ENCODE peak calls at places on chromosomes 13 and 19, in nine cellular contexts. Y is effector memory CD4-positive, alpha-beta T cell; W is upper lobe of left lung; V is CD4-positive, alpha-beta memory T cell; T is heart left ventricle; X is HAP-1; S is IMR-90; R is endodermal cell; D is tibial artery. Z is an unnamed sample. For H3K9me3, the result is how much of the 10 kb centered on the place peaks cover.

GRCh38 chr13:110680852-110681251 is 25.1 kb downstream of the CARS2 start:
- DNase-seq in Y (no peak), W (no peak), V (peak), T (no peak), X (peak), S (no peak), R (peak), D (no peak), Z (no peak)

GRCh38 chr19:3207466-3208242 is 16.8 kb upstream of the CELF5 start:
- DNase-seq in Y (no peak), W (peak), V (no peak), T (no peak), X (no peak), S (no peak), R (peak), D (no peak), Z (no peak)

GRCh38 chr13:44050450-44051063 is 170.9 kb downstream of the LACC1 start:
- DNase-seq in Y (no peak), W (no peak), V (peak), T (no peak), X (peak), S (peak), R (no peak), D (no peak), Z (peak)

GRCh38 chr13:38905861-38906260 is 84.8 kb downstream of the STOML3 start:
- DNase-seq in Y (no peak), W (no peak), V (no peak), T (no peak), X (no peak), S (no peak), R (no peak), D (no peak), Z (no peak)

GRCh38 chr19:10762656-10763055 is 44.8 kb downstream of the DNM2 start:
- DNase-seq in Y (peak), W (no peak), V (peak), T (peak), X (no peak), S (no peak), R (no peak), D (no peak), Z (no peak)

GRCh38 chr19:48777720-48778119 is 22.4 kb downstream of the FGF21 start:
- DNase-seq in Y (no peak), W (no peak), V (no peak), T (no peak), X (no peak), S (no peak), R (no peak), D (no peak), Z (no peak)

GRCh38 chr19:703651-704446 is 4.9 kb upstream of the PALM start:
- DNase-seq in Y (peak), W (peak), V (peak), T (peak), X (peak), S (peak), R (peak), D (peak), Z (peak)

GRCh38 chr19:45771331-45771933 is 2.4 kb upstream of the SIX5 start:
- DNase-seq in Y (no peak), W (peak), V (no peak), T (no peak), X (no peak), S (no peak), R (peak), D (no peak), Z (peak)

GRCh38 chr19:46412983-46413261 is 442 bp downstream of the CCDC8 start:
- DNase-seq in Y (no peak), W (no peak), V (no peak), T (no peak), X (no peak), S (no peak), R (no peak), D (no peak), Z (no peak)

GRCh38 chr19:47438793-47439220 is 19.5 kb upstream of the MEIS3 start:
- DNase-seq in Y (no peak), W (no peak), V (no peak), T (no peak), X (no peak), S (no peak), R (peak), D (no peak), Z (peak)

GRCh38 chr19:27885361-27885760 is 1327.6 kb downstream of the UQCRFS1 start:
- DNase-seq in Y (no peak), W (no peak), V (no peak), T (no peak), X (no peak), S (no peak), R (peak), D (no peak), Z (no peak)

DNA sequence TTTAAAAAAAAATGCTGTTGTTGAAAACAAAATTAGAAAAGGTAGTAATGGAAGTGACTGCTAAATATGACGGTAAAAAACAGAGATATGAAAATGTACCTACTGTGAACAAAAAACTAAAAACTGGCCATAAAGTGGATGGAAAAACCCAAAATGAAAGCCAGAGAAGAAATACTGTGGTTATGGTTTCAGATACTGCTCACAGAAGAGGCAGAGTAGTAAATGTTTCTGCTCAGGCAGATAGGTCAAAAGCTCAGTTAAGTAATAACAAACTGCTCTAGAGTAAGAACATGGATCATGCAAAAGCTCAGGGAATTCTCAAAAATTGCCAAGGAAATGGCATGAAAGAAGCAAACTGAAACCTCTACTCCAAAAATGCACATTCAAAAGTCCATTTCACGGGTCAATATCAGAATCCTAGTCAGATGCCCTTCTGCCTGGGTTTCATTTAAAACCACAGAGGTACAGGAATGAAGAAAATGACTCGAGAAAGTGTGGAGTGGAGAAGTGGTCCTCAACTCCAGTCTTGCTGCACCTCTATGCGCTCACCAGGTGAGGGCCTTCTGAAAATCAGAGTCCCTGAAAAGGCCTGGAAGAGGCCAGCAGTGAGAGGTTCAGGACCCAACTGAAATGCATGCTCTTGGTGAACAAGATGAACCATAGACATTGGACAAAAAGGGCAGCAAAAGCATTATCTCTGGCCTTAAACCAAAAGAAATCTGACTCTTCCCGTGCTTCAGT is 315.0 kb upstream of the SPRY2 start:
- DNase-seq in Y (no peak), W (no peak), V (no peak), T (no peak), X (no peak), S (no peak), R (peak), D (no peak), Z (no peak)
- H3K9me3 ChIP-seq in Y (under half), W (under half), V (under half), T (under half), X (under half), S (under half), R (under half), D (under half), Z (under half)

DNA sequence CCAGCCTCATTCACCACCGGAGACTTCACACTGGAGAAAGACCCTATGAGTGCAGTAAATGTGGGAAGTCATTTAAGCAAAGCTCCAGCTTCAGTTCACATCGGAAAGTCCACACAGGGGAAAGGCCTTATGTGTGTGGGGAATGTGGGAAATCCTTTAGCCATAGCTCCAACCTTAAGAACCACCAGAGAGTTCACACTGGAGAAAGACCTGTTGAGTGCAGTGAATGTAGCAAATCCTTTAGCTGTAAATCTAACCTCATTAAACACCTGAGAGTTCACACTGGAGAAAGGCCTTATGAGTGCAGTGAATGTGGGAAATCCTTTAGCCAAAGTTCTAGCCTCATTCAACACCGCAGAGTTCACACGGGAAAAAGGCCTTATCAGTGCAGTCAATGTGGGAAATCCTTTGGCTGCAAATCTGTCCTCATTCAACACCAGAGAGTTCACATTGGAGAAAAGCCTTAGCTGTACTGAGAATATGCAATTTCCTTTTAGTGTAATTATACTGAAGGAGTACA is 8.8 kb downstream of the ZNF211 start:
- DNase-seq in Y (no peak), W (no peak), V (no peak), T (no peak), X (no peak), S (no peak), R (no peak), D (no peak), Z (no peak)
- H3K9me3 ChIP-seq in Y (half or more), W (half or more), V (under half), T (half or more), X (under half), S (under half), R (half or more), D (half or more), Z (under half)

DNA sequence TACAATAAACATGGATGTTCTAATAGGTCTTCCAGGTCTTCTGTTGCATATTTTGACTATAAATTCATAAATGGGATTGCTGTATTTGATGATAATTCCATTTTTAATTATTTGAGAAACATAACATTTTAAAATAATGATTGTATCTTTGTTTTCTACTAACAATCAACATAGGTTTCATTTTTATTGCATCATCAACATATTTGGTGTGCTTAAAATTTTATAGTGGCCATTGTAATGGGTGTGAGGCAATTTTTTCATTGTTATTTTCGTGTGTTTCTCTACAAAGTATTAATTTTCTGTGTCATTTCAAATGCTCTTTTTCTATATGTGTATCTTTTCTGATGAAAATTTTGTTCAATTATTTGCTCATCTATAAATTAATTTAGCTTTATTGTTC is 13.2 kb downstream of the ZNF493 start:
- DNase-seq in Y (no peak), W (no peak), V (no peak), T (no peak), X (no peak), S (no peak), R (no peak), D (no peak), Z (no peak)
- H3K9me3 ChIP-seq in Y (under half), W (under half), V (under half), T (under half), X (under half), S (under half), R (half or more), D (under half), Z (under half)

GRCh38 chr13:111860161-111860560 is 206.8 kb upstream of the SOX1 start:
- DNase-seq in Y (no peak), W (no peak), V (no peak), T (no peak), X (no peak), S (no peak), R (no peak), D (no peak), Z (no peak)
- H3K9me3 ChIP-seq in Y (under half), W (under half), V (under half), T (under half), X (under half), S (half or more), R (under half), D (under half), Z (under half)

GRCh38 chr19:40026597-40026970 is 29.4 kb downstream of the ZNF780B start:
- DNase-seq in Y (no peak), W (no peak), V (no peak), T (no peak), X (no peak), S (no peak), R (no peak), D (no peak), Z (no peak)

GRCh38 chr19:40025938-40026596 is 29.2 kb downstream of the ZNF546 start:
- DNase-seq in Y (no peak), W (no peak), V (no peak), T (no peak), X (no peak), S (no peak), R (no peak), D (no peak), Z (no peak)

DNA sequence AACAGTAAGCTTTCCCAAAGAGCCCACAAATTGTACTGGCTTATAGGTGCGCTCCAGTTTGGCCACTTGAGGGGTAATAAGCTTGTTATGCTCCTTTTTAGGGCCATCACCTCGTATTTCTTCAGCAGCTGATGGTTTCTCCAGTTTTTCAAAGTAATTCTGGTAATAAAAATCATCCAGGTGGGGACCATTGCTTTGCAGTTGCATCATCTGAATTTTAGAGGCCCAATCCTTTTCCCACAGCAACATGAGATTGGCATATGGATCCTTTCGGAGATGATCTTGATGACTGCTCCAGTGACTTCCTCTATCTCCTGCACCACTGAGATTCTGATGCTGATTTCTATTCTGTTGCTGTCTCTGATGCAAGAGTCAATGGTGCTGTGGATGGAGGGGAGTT is 27.1 kb downstream of the ZNF546 start:
- DNase-seq in Y (no peak), W (no peak), V (no peak), T (no peak), X (no peak), S (no peak), R (no peak), D (no peak), Z (no peak)
- H3K9me3 ChIP-seq in Y (half or more), W (half or more), V (under half), T (half or more), X (under half), S (under half), R (half or more), D (half or more), Z (under half)

GRCh38 chr19:58237324-58237723 is 8.6 kb downstream of the ZNF544 start:
- DNase-seq in Y (no peak), W (no peak), V (no peak), T (no peak), X (no peak), S (no peak), R (no peak), D (no peak), Z (no peak)
- H3K9me3 ChIP-seq in Y (under half), W (half or more), V (under half), T (half or more), X (under half), S (half or more), R (half or more), D (half or more), Z (under half)

GRCh38 chr19:41319500-41320184 is 9.7 kb downstream of the CCDC97 start:
- DNase-seq in Y (no peak), W (no peak), V (no peak), T (no peak), X (no peak), S (no peak), R (peak), D (no peak), Z (no peak)

GRCh38 chr19:41321204-41321599 is 11.2 kb downstream of the CCDC97 start:
- DNase-seq in Y (no peak), W (no peak), V (no peak), T (no peak), X (no peak), S (no peak), R (peak), D (no peak), Z (no peak)

GRCh38 chr19:41320568-41320967 is 10.6 kb downstream of the CCDC97 start:
- DNase-seq in Y (no peak), W (no peak), V (no peak), T (no peak), X (no peak), S (no peak), R (no peak), D (no peak), Z (no peak)

GRCh38 chr19:41318696-41319499 is 8.9 kb downstream of the CCDC97 start:
- DNase-seq in Y (no peak), W (no peak), V (no peak), T (no peak), X (no peak), S (no peak), R (no peak), D (no peak), Z (no peak)

DNA sequence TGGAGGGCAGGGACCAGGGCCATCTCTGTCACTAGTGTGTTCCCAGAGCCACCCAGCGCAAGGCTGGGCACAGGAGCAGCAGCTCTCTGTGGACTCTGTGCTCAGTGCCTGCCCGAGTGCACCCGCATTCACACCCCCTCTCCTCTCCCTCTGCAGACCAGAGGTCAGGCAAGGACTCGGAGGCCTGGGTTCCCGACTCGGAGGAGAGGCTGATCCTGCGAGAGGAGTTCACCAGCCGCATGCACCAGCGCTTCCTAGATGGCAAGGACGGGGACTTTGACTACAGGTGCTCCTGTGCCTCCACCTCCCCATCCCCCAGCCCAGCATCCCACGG is 10.2 kb downstream of the CCDC97 start:
- DNase-seq in Y (no peak), W (no peak), V (no peak), T (no peak), X (no peak), S (no peak), R (no peak), D (no peak), Z (no peak)
- H3K9me3 ChIP-seq in Y (under half), W (under half), V (under half), T (under half), X (under half), S (under half), R (under half), D (under half), Z (under half)

DNA sequence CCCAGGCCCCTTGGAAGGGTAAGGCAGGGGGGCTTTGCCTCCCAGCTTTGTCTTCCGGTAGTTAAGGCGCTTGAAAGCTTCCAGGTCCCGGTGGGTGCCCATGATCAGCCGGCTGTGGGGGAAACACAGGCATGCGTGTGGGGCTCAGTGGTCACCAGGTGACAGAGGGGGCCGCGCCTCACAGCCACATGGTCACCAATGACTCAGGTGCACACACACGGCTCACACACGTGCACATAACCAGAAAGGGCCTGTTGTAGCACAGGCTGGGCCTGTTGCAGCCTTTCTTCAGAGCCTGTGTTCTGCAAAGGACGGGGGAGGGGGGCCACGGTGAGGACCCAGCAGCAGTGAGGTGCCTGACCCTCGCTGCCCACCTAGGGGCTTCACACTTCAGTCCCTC is 5.9 kb downstream of the NANOS3 start:
- DNase-seq in Y (no peak), W (no peak), V (no peak), T (no peak), X (no peak), S (no peak), R (no peak), D (no peak), Z (no peak)
- H3K9me3 ChIP-seq in Y (under half), W (under half), V (under half), T (under half), X (under half), S (under half), R (under half), D (under half), Z (under half)

GRCh38 chr19:58477871-58478270 is 1.7 kb downstream of the ZNF446 start:
- DNase-seq in Y (no peak), W (no peak), V (no peak), T (no peak), X (no peak), S (no peak), R (no peak), D (no peak), Z (no peak)
- H3K9me3 ChIP-seq in Y (under half), W (under half), V (under half), T (under half), X (under half), S (under half), R (under half), D (under half), Z (under half)

GRCh38 chr13:36512771-36513170 is 80.5 kb downstream of the CCNA1 start:
- DNase-seq in Y (no peak), W (no peak), V (no peak), T (no peak), X (no peak), S (no peak), R (no peak), D (no peak), Z (no peak)
- H3K9me3 ChIP-seq in Y (under half), W (under half), V (under half), T (under half), X (under half), S (under half), R (under half), D (under half), Z (under half)